ENCODE peak calls at places on chromosomes 5 and 9, in six cellular contexts. R is Panc1; G is C1 segment of cervical spinal cord; J is D341Med; Z is EH; E is stimulated activated CD4-positive, alpha-beta T cell treated with anti-CD3 and anti-CD28 coated beads, Interleukin-15, amount 100 ng/mL, for 48 hours. I is an unnamed sample.

GRCh38 chr5:180670157-180670556 is 20.8 kb upstream of the FLT4 start:
- DNase-seq in R (no peak), G (no peak), J (no peak), Z (no peak), E (no peak), I (no peak)

GRCh38 chr5:82405166-82405565 is 127.0 kb upstream of the RPS23 start:
- DNase-seq in R (no peak), G (no peak), J (no peak), Z (peak), E (no peak), I (no peak)

GRCh38 chr9:134320195-134320885 is 5.9 kb upstream of the RXRA start:
- DNase-seq in R (no peak), G (no peak), J (no peak), Z (no peak), E (no peak), I (no peak)

GRCh38 chr5:69367697-69368279 is 1.5 kb downstream of the AK6 start:
- DNase-seq in R (no peak), G (no peak), J (no peak), Z (no peak), E (no peak), I (no peak)

GRCh38 chr5:88150747-88151146 is 117.9 kb downstream of the TMEM161B start:
- DNase-seq in R (no peak), G (no peak), J (no peak), Z (no peak), E (no peak), I (no peak)

GRCh38 chr9:2655411-2655901 is 33.9 kb downstream of the VLDLR start:
- DNase-seq in R (peak), G (no peak), J (no peak), Z (peak), E (peak), I (no peak)

GRCh38 chr9:132994410-132995120 is 16.1 kb downstream of the GFI1B start:
- DNase-seq in R (no peak), G (no peak), J (peak), Z (peak), E (no peak), I (no peak)

GRCh38 chr5:75059887-75060286 is 7.5 kb upstream of the GCNT4 start:
- DNase-seq in R (no peak), G (no peak), J (no peak), Z (no peak), E (no peak), I (no peak)

GRCh38 chr5:142871880-142872200 is 101.7 kb downstream of the ARHGAP26 start:
- DNase-seq in R (no peak), G (no peak), J (no peak), Z (peak), E (no peak), I (no peak)

GRCh38 chr9:5516453-5517220 is 6.3 kb downstream of the PDCD1LG2 start:
- DNase-seq in R (no peak), G (no peak), J (no peak), Z (peak), E (no peak), I (no peak)

GRCh38 chr5:140598836-140599235 is 34.1 kb downstream of the CD14 start:
- DNase-seq in R (no peak), G (no peak), J (no peak), Z (no peak), E (no peak), I (no peak)

GRCh38 chr9:35905912-35906679 is at the start of gene HRCT1:
- DNase-seq in R (no peak), G (peak), J (no peak), Z (peak), E (no peak), I (peak)

GRCh38 chr5:173670130-173670591 is 53.7 kb upstream of the BOD1 start:
- DNase-seq in R (no peak), G (no peak), J (no peak), Z (peak), E (no peak), I (no peak)

GRCh38 chr5:93708442-93708841 is 33.0 kb downstream of the POU5F2 start:
- DNase-seq in R (no peak), G (no peak), J (no peak), Z (no peak), E (no peak), I (no peak)

GRCh38 chr9:114769664-114770063 is 36.2 kb downstream of the TNFSF15 start:
- DNase-seq in R (no peak), G (no peak), J (no peak), Z (peak), E (no peak), I (no peak)

GRCh38 chr5:157303667-157304327 is 37.9 kb downstream of the CYFIP2 start:
- DNase-seq in R (no peak), G (no peak), J (no peak), Z (no peak), E (peak), I (peak)

GRCh38 chr5:83837261-83837894 is 116.7 kb upstream of the HAPLN1 start:
- DNase-seq in R (no peak), G (no peak), J (no peak), Z (no peak), E (no peak), I (no peak)

GRCh38 chr5:138696501-138696900 is 56.7 kb upstream of the CTNNA1 start:
- DNase-seq in R (no peak), G (no peak), J (no peak), Z (peak), E (no peak), I (no peak)

GRCh38 chr9:113998529-113999255 is 79.4 kb downstream of the AMBP start:
- DNase-seq in R (no peak), G (no peak), J (peak), Z (peak), E (no peak), I (peak)

GRCh38 chr5:126449751-126450271 is 26.6 kb downstream of the GRAMD2B start:
- DNase-seq in R (no peak), G (peak), J (no peak), Z (peak), E (peak), I (no peak)

GRCh38 chr5:34806532-34806931 is 32.4 kb upstream of the TTC23L start:
- DNase-seq in R (no peak), G (no peak), J (no peak), Z (no peak), E (no peak), I (no peak)

GRCh38 chr9:105157178-105157583 is 87.3 kb upstream of the SLC44A1 start:
- DNase-seq in R (no peak), G (no peak), J (peak), Z (peak), E (no peak), I (peak)

GRCh38 chr5:176812269-176813259 is 2.2 kb downstream of the UNC5A start:
- DNase-seq in R (no peak), G (no peak), J (peak), Z (peak), E (no peak), I (peak)

GRCh38 chr9:135980926-135981630 is 19.9 kb upstream of the UBAC1 start:
- DNase-seq in R (no peak), G (peak), J (no peak), Z (no peak), E (no peak), I (no peak)

GRCh38 chr9:34380511-34381315 is 4.0 kb upstream of the MYORG start:
- DNase-seq in R (no peak), G (peak), J (peak), Z (peak), E (peak), I (peak)

GRCh38 chr9:71168418-71168817 is 47.0 kb upstream of the TRPM3 start:
- DNase-seq in R (no peak), G (no peak), J (no peak), Z (no peak), E (no peak), I (no peak)

GRCh38 chr9:136225748-136226679 is 19.6 kb downstream of the QSOX2 start:
- DNase-seq in R (peak), G (no peak), J (peak), Z (peak), E (peak), I (peak)

GRCh38 chr5:102798103-102798502 is 43.0 kb downstream of the PAM start:
- DNase-seq in R (no peak), G (no peak), J (no peak), Z (no peak), E (no peak), I (no peak)

GRCh38 chr5:76765249-76765648 is 49.3 kb downstream of the F2R start:
- DNase-seq in R (no peak), G (no peak), J (no peak), Z (peak), E (no peak), I (no peak)

GRCh38 chr5:172065431-172066065 is 59.1 kb upstream of the FBXW11 start:
- DNase-seq in R (no peak), G (no peak), J (no peak), Z (peak), E (no peak), I (no peak)

GRCh38 chr5:135426102-135427082 is 20.8 kb downstream of the DCANP1 start:
- DNase-seq in R (peak), G (no peak), J (peak), Z (peak), E (no peak), I (peak)

GRCh38 chr9:134879664-134880483 is 736 bp upstream of the FCN2 start:
- DNase-seq in R (no peak), G (no peak), J (no peak), Z (no peak), E (no peak), I (no peak)

GRCh38 chr9:72006481-72006880 is 53.9 kb downstream of the C9orf57 start:
- DNase-seq in R (no peak), G (no peak), J (no peak), Z (peak), E (no peak), I (no peak)

GRCh38 chr5:108700928-108701327 is 46.8 kb upstream of the FER start:
- DNase-seq in R (no peak), G (no peak), J (no peak), Z (no peak), E (no peak), I (no peak)

GRCh38 chr9:111691686-111692329 is 30.4 kb downstream of the GNG10 start:
- DNase-seq in R (peak), G (no peak), J (peak), Z (peak), E (no peak), I (peak)

I was measured in NCI-H524.